ENCODE peak calls at places on chromosomes 11 and 22, in five cellular contexts. One of them, this sample, is unnamed.

GRCh38 chr11:61635787-61636186 is 44.4 kb upstream of the DAGLA start:
- DNase-seq in pancreas: no peak
- DNase-seq in fibroblast of villous mesenchyme: no peak
- DNase-seq in keratinocyte: no peak
- DNase-seq in B cell: no peak
- DNase-seq in this sample: no peak

GRCh38 chr11:19326499-19326898 is 85.8 kb upstream of the E2F8 start:
- DNase-seq in pancreas: no peak
- DNase-seq in fibroblast of villous mesenchyme: peak
- DNase-seq in keratinocyte: no peak
- DNase-seq in B cell: no peak
- DNase-seq in this sample: no peak

GRCh38 chr11:34405079-34405858 is 33.5 kb upstream of the CAT start:
- DNase-seq in pancreas: no peak
- DNase-seq in fibroblast of villous mesenchyme: no peak
- DNase-seq in keratinocyte: no peak
- DNase-seq in B cell: no peak
- DNase-seq in this sample: no peak

GRCh38 chr11:71423181-71423790 is 24.9 kb downstream of the DHCR7 start:
- DNase-seq in pancreas: no peak
- DNase-seq in fibroblast of villous mesenchyme: no peak
- DNase-seq in keratinocyte: no peak
- DNase-seq in B cell: no peak
- DNase-seq in this sample: no peak

GRCh38 chr11:118267486-118267885 is 3.4 kb upstream of the MPZL2 start:
- DNase-seq in pancreas: no peak
- DNase-seq in fibroblast of villous mesenchyme: no peak
- DNase-seq in keratinocyte: no peak
- DNase-seq in B cell: no peak
- DNase-seq in this sample: no peak

GRCh38 chr11:23725752-23726151 is 771.1 kb upstream of the LUZP2 start:
- DNase-seq in pancreas: no peak
- DNase-seq in fibroblast of villous mesenchyme: no peak
- DNase-seq in keratinocyte: no peak
- DNase-seq in B cell: no peak
- DNase-seq in this sample: no peak

GRCh38 chr22:38957046-38957770 is at the start of gene APOBEC3A:
- DNase-seq in pancreas: no peak
- DNase-seq in fibroblast of villous mesenchyme: no peak
- DNase-seq in keratinocyte: no peak
- DNase-seq in B cell: no peak
- DNase-seq in this sample: no peak

GRCh38 chr11:34072831-34073230 is 21.3 kb downstream of the CAPRIN1 start:
- DNase-seq in pancreas: no peak
- DNase-seq in fibroblast of villous mesenchyme: no peak
- DNase-seq in keratinocyte: no peak
- DNase-seq in B cell: no peak
- DNase-seq in this sample: no peak

GRCh38 chr11:36210529-36210928 is 78.7 kb downstream of the COMMD9 start:
- DNase-seq in pancreas: no peak
- DNase-seq in fibroblast of villous mesenchyme: no peak
- DNase-seq in keratinocyte: no peak
- DNase-seq in B cell: no peak
- DNase-seq in this sample: no peak

GRCh38 chr22:38135133-38135706 is 24.7 kb upstream of the BAIAP2L2 start:
- DNase-seq in pancreas: no peak
- DNase-seq in fibroblast of villous mesenchyme: peak
- DNase-seq in keratinocyte: peak
- DNase-seq in B cell: no peak
- DNase-seq in this sample: peak

GRCh38 chr11:97956904-97957303 is 1063.8 kb upstream of the CNTN5 start:
- DNase-seq in pancreas: no peak
- DNase-seq in fibroblast of villous mesenchyme: no peak
- DNase-seq in keratinocyte: no peak
- DNase-seq in B cell: no peak
- DNase-seq in this sample: no peak

GRCh38 chr22:38872831-38873248 is 824 bp upstream of the CBX6 start:
- DNase-seq in pancreas: peak
- DNase-seq in fibroblast of villous mesenchyme: peak
- DNase-seq in keratinocyte: no peak
- DNase-seq in B cell: no peak
- DNase-seq in this sample: peak

GRCh38 chr11:79515781-79516180 is 75.0 kb upstream of the TENM4 start:
- DNase-seq in pancreas: no peak
- DNase-seq in fibroblast of villous mesenchyme: no peak
- DNase-seq in keratinocyte: no peak
- DNase-seq in B cell: no peak
- DNase-seq in this sample: no peak

GRCh38 chr11:82895437-82896091 is 4.7 kb downstream of the PRCP start:
- DNase-seq in pancreas: no peak
- DNase-seq in fibroblast of villous mesenchyme: no peak
- DNase-seq in keratinocyte: no peak
- DNase-seq in B cell: peak
- DNase-seq in this sample: no peak

GRCh38 chr11:60343094-60343704 is 16.1 kb downstream of the MS4A6E start:
- DNase-seq in pancreas: no peak
- DNase-seq in fibroblast of villous mesenchyme: no peak
- DNase-seq in keratinocyte: no peak
- DNase-seq in B cell: no peak
- DNase-seq in this sample: no peak

GRCh38 chr11:19844012-19844411 is 131.4 kb downstream of the NAV2 start:
- DNase-seq in pancreas: no peak
- DNase-seq in fibroblast of villous mesenchyme: no peak
- DNase-seq in keratinocyte: no peak
- DNase-seq in B cell: no peak
- DNase-seq in this sample: no peak

GRCh38 chr11:46129133-46129532 is 7.9 kb upstream of the PHF21A start:
- DNase-seq in pancreas: no peak
- DNase-seq in fibroblast of villous mesenchyme: no peak
- DNase-seq in keratinocyte: no peak
- DNase-seq in B cell: no peak
- DNase-seq in this sample: no peak

GRCh38 chr11:9489366-9489765 is 28.6 kb downstream of the ZNF143 start:
- DNase-seq in pancreas: no peak
- DNase-seq in fibroblast of villous mesenchyme: no peak
- DNase-seq in keratinocyte: no peak
- DNase-seq in B cell: no peak
- DNase-seq in this sample: no peak

GRCh38 chr22:44304354-44304753 is 8.4 kb downstream of the SHISAL1 start:
- DNase-seq in pancreas: no peak
- DNase-seq in fibroblast of villous mesenchyme: peak
- DNase-seq in keratinocyte: no peak
- DNase-seq in B cell: no peak
- DNase-seq in this sample: no peak

GRCh38 chr11:74257934-74258553 is 53.4 kb downstream of the P4HA3 start:
- DNase-seq in pancreas: no peak
- DNase-seq in fibroblast of villous mesenchyme: peak
- DNase-seq in keratinocyte: no peak
- DNase-seq in B cell: no peak
- DNase-seq in this sample: no peak

GRCh38 chr11:43957571-43957970 is 15.1 kb downstream of the C11orf96 start:
- DNase-seq in pancreas: no peak
- DNase-seq in fibroblast of villous mesenchyme: no peak
- DNase-seq in keratinocyte: no peak
- DNase-seq in B cell: no peak
- DNase-seq in this sample: no peak

GRCh38 chr11:109426442-109426841 is 4.5 kb downstream of the C11orf87 start:
- DNase-seq in pancreas: no peak
- DNase-seq in fibroblast of villous mesenchyme: no peak
- DNase-seq in keratinocyte: no peak
- DNase-seq in B cell: no peak
- DNase-seq in this sample: no peak

GRCh38 chr11:61011950-61012830 is 40.7 kb downstream of the CD6 start:
- DNase-seq in pancreas: no peak
- DNase-seq in fibroblast of villous mesenchyme: no peak
- DNase-seq in keratinocyte: no peak
- DNase-seq in B cell: no peak
- DNase-seq in this sample: no peak

GRCh38 chr22:38871360-38872171 is 450 bp downstream of the CBX6 start:
- DNase-seq in pancreas: peak
- DNase-seq in fibroblast of villous mesenchyme: peak
- DNase-seq in keratinocyte: no peak
- DNase-seq in B cell: no peak
- DNase-seq in this sample: peak

GRCh38 chr11:69101792-69102152 is 53.0 kb downstream of the TPCN2 start:
- DNase-seq in pancreas: peak
- DNase-seq in fibroblast of villous mesenchyme: no peak
- DNase-seq in keratinocyte: no peak
- DNase-seq in B cell: no peak
- DNase-seq in this sample: no peak

GRCh38 chr11:69101100-69101791 is 52.5 kb downstream of the TPCN2 start:
- DNase-seq in pancreas: peak
- DNase-seq in fibroblast of villous mesenchyme: peak
- DNase-seq in keratinocyte: no peak
- DNase-seq in B cell: peak
- DNase-seq in this sample: peak

GRCh38 chr11:69104212-69104855 is 51.4 kb upstream of the SMIM38 start:
- DNase-seq in pancreas: no peak
- DNase-seq in fibroblast of villous mesenchyme: no peak
- DNase-seq in keratinocyte: no peak
- DNase-seq in B cell: no peak
- DNase-seq in this sample: no peak

GRCh38 chr11:69102161-69102695 is 53.5 kb downstream of the TPCN2 start:
- DNase-seq in pancreas: peak
- DNase-seq in fibroblast of villous mesenchyme: no peak
- DNase-seq in keratinocyte: no peak
- DNase-seq in B cell: no peak
- DNase-seq in this sample: no peak

GRCh38 chr11:69102732-69103615 is 52.8 kb upstream of the SMIM38 start:
- DNase-seq in pancreas: peak
- DNase-seq in fibroblast of villous mesenchyme: no peak
- DNase-seq in keratinocyte: no peak
- DNase-seq in B cell: no peak
- DNase-seq in this sample: no peak
- TF ChIP-seq CTCF in pancreas: no peak
- TF ChIP-seq CTCF in fibroblast of villous mesenchyme: no peak
- TF ChIP-seq CTCF in keratinocyte: no peak
- TF ChIP-seq CTCF in B cell: no peak
- TF ChIP-seq CTCF in this sample: peak

GRCh38 chr11:121431820-121432526 is 20.1 kb upstream of the SORL1 start:
- DNase-seq in pancreas: no peak
- DNase-seq in fibroblast of villous mesenchyme: no peak
- DNase-seq in keratinocyte: no peak
- DNase-seq in B cell: no peak
- DNase-seq in this sample: no peak

GRCh38 chr11:121422675-121423074 is 29.4 kb upstream of the SORL1 start:
- DNase-seq in pancreas: no peak
- DNase-seq in fibroblast of villous mesenchyme: no peak
- DNase-seq in keratinocyte: no peak
- DNase-seq in B cell: peak
- DNase-seq in this sample: no peak

GRCh38 chr11:121429556-121429955 is 22.6 kb upstream of the SORL1 start:
- DNase-seq in pancreas: no peak
- DNase-seq in fibroblast of villous mesenchyme: no peak
- DNase-seq in keratinocyte: no peak
- DNase-seq in B cell: no peak
- DNase-seq in this sample: no peak

GRCh38 chr11:121425818-121426217 is 26.3 kb upstream of the SORL1 start:
- DNase-seq in pancreas: no peak
- DNase-seq in fibroblast of villous mesenchyme: no peak
- DNase-seq in keratinocyte: no peak
- DNase-seq in B cell: no peak
- DNase-seq in this sample: no peak

DNA sequence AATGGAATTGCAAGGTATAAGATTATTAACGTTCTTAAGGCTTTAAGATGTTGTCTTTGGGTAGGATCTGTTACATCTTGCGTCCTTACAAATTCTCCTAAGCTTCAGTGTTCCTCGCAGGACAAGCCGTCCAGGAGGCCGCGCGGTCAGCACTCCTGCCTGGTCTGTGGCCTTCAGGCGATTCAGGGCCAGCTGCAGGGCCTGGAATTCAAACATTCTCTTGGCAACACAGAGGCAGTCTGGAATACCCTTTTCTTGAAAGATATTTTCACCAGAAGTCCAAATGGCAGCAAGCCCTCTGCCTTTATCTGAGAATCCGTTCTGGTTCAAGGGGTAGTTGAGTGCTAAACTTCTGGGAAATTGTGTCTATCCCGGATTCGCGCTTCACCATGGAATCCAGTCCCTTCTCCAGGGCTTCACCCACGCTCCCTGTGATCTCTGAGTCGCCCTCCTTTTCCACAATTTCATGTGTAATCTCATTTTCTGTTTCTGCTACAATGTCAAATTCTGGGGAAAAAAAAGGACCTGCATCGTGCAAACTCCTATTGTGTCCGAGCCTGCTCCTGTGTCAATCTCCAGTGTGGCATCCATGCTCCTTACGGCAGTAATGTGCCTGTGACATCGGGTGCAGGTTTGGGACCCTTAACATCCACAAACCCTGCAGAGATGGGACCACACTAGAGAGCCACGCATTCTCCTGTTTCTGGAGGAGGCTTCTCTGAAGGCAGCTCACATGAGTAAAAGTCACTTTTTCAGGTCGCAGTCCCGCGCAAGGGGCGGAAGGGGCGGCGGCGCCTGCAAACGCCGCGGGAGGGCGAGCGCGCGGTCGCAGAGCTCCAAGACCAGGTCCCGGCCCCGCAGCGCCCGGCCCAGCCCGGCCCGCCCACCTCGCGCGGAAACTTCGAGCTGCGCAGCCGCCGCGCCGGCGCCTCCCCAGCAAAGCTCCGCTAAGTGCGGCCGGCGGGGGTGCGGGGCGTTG is 25.3 kb upstream of the SORL1 start:
- DNase-seq in pancreas: no peak
- DNase-seq in fibroblast of villous mesenchyme: no peak
- DNase-seq in keratinocyte: no peak
- DNase-seq in B cell: peak
- DNase-seq in this sample: no peak
- TF ChIP-seq CTCF in pancreas: no peak
- TF ChIP-seq CTCF in fibroblast of villous mesenchyme: no peak
- TF ChIP-seq CTCF in keratinocyte: no peak
- TF ChIP-seq CTCF in B cell: peak
- TF ChIP-seq CTCF in this sample: no peak

GRCh38 chr22:23787910-23788309 is 1.1 kb downstream of the SMARCB1 start:
- DNase-seq in pancreas: peak
- DNase-seq in fibroblast of villous mesenchyme: no peak
- DNase-seq in keratinocyte: no peak
- DNase-seq in B cell: no peak
- DNase-seq in this sample: no peak

GRCh38 chr22:23787600-23787896 is 782 bp downstream of the SMARCB1 start:
- DNase-seq in pancreas: no peak
- DNase-seq in fibroblast of villous mesenchyme: no peak
- DNase-seq in keratinocyte: no peak
- DNase-seq in B cell: no peak
- DNase-seq in this sample: no peak

GRCh38 chr22:23789121-23789520 is 2.4 kb downstream of the SMARCB1 start:
- DNase-seq in pancreas: peak
- DNase-seq in fibroblast of villous mesenchyme: no peak
- DNase-seq in keratinocyte: no peak
- DNase-seq in B cell: no peak
- DNase-seq in this sample: no peak

GRCh38 chr22:23790819-23791736 is 4.3 kb downstream of the SMARCB1 start:
- DNase-seq in pancreas: peak
- DNase-seq in fibroblast of villous mesenchyme: peak
- DNase-seq in keratinocyte: no peak
- DNase-seq in B cell: no peak
- DNase-seq in this sample: no peak

GRCh38 chr22:23789638-23790037 is 2.9 kb downstream of the SMARCB1 start:
- DNase-seq in pancreas: peak
- DNase-seq in fibroblast of villous mesenchyme: no peak
- DNase-seq in keratinocyte: no peak
- DNase-seq in B cell: no peak
- DNase-seq in this sample: no peak
- TF ChIP-seq CTCF in pancreas: no peak
- TF ChIP-seq CTCF in fibroblast of villous mesenchyme: no peak
- TF ChIP-seq CTCF in keratinocyte: no peak
- TF ChIP-seq CTCF in B cell: no peak
- TF ChIP-seq CTCF in this sample: no peak

GRCh38 chr11:120798854-120799253 is 225.0 kb upstream of the TBCEL start:
- DNase-seq in pancreas: no peak
- DNase-seq in fibroblast of villous mesenchyme: no peak
- DNase-seq in keratinocyte: no peak
- DNase-seq in B cell: no peak
- DNase-seq in this sample: no peak
- TF ChIP-seq CTCF in pancreas: no peak
- TF ChIP-seq CTCF in fibroblast of villous mesenchyme: no peak
- TF ChIP-seq CTCF in keratinocyte: no peak
- TF ChIP-seq CTCF in B cell: no peak
- TF ChIP-seq CTCF in this sample: no peak

This sample was measured in osteocyte.